ENCODE peak calls at places on chromosomes 6 and 20, in ten cellular contexts. P, B, F, J, U, X, Y, T, H and Z are unnamed samples.

GRCh38 chr6:129672345-129672691 is 37.7 kb downstream of the ARHGAP18 start:
- DNase-seq in P (no peak), B (no peak), F (peak), J (no peak), U (no peak), X (no peak), Y (no peak), T (peak), H (peak), Z (no peak)

GRCh38 chr6:154169193-154169847 is 130.3 kb downstream of the OPRM1 start:
- DNase-seq in P (no peak), B (no peak), F (peak), J (no peak), U (peak), X (peak), Y (no peak), T (peak), H (peak), Z (no peak)

GRCh38 chr6:75278474-75279077 is 6.0 kb downstream of the TMEM30A start:
- DNase-seq in P (no peak), B (no peak), F (no peak), J (no peak), U (peak), X (no peak), Y (no peak), T (no peak), H (no peak), Z (no peak)

GRCh38 chr20:1893721-1894470 is 1.3 kb upstream of the SIRPA start:
- DNase-seq in P (peak), B (no peak), F (peak), J (no peak), U (no peak), X (no peak), Y (peak), T (no peak), H (no peak), Z (no peak)

GRCh38 chr6:34386316-34387137 is 5.9 kb downstream of the NUDT3 start:
- DNase-seq in P (no peak), B (no peak), F (peak), J (peak), U (peak), X (no peak), Y (peak), T (peak), H (no peak), Z (no peak)

GRCh38 chr6:17268114-17268513 is 13.0 kb upstream of the RBM24 start:
- DNase-seq in P (no peak), B (no peak), F (peak), J (no peak), U (no peak), X (no peak), Y (peak), T (peak), H (no peak), Z (no peak)

GRCh38 chr20:40766790-40767529 is 77.9 kb upstream of the MAFB start:
- DNase-seq in P (no peak), B (no peak), F (no peak), J (no peak), U (no peak), X (no peak), Y (no peak), T (no peak), H (no peak), Z (no peak)

GRCh38 chr20:16491277-16491912 is 81.9 kb downstream of the KIF16B start:
- DNase-seq in P (no peak), B (no peak), F (no peak), J (peak), U (no peak), X (no peak), Y (peak), T (no peak), H (no peak), Z (no peak)

GRCh38 chr20:17735206-17735804 is 35.5 kb downstream of the BANF2 start:
- DNase-seq in P (no peak), B (no peak), F (peak), J (peak), U (peak), X (no peak), Y (peak), T (peak), H (no peak), Z (no peak)

GRCh38 chr6:52115891-52116604 is 28.6 kb upstream of the PKHD1 start:
- DNase-seq in P (no peak), B (no peak), F (no peak), J (no peak), U (no peak), X (no peak), Y (no peak), T (no peak), H (no peak), Z (no peak)

GRCh38 chr6:119077643-119078448 is 618 bp downstream of the FAM184A start:
- DNase-seq in P (no peak), B (no peak), F (peak), J (peak), U (peak), X (peak), Y (peak), T (peak), H (peak), Z (peak)

GRCh38 chr6:83199865-83200230 is 6.7 kb downstream of the RWDD2A start:
- DNase-seq in P (peak), B (no peak), F (peak), J (peak), U (peak), X (no peak), Y (peak), T (peak), H (no peak), Z (no peak)

GRCh38 chr6:138517635-138518034 is 18.3 kb upstream of the NHSL1 start:
- DNase-seq in P (peak), B (no peak), F (peak), J (peak), U (peak), X (peak), Y (peak), T (peak), H (peak), Z (no peak)

GRCh38 chr6:132400641-132401119 is 595 bp downstream of the MOXD1 start:
- DNase-seq in P (no peak), B (no peak), F (no peak), J (no peak), U (no peak), X (no peak), Y (peak), T (no peak), H (no peak), Z (no peak)

GRCh38 chr6:7805828-7806227 is 79.9 kb downstream of the BMP6 start:
- DNase-seq in P (no peak), B (no peak), F (no peak), J (peak), U (peak), X (no peak), Y (peak), T (peak), H (no peak), Z (no peak)

GRCh38 chr6:24768361-24768760 is 6.4 kb upstream of the GMNN start:
- DNase-seq in P (no peak), B (no peak), F (peak), J (peak), U (no peak), X (no peak), Y (peak), T (peak), H (no peak), Z (no peak)

GRCh38 chr20:31260326-31260932 is 3.0 kb downstream of the DEFB115 start:
- DNase-seq in P (no peak), B (no peak), F (no peak), J (no peak), U (peak), X (no peak), Y (no peak), T (no peak), H (no peak), Z (no peak)

GRCh38 chr6:53347921-53348435 is 772 bp downstream of the ELOVL5 start:
- DNase-seq in P (peak), B (peak), F (peak), J (peak), U (peak), X (peak), Y (peak), T (peak), H (peak), Z (peak)

GRCh38 chr20:4812216-4812615 is 90.5 kb downstream of the PRND start:
- DNase-seq in P (no peak), B (no peak), F (no peak), J (no peak), U (no peak), X (no peak), Y (no peak), T (no peak), H (no peak), Z (no peak)

GRCh38 chr6:96626749-96627353 is 63.9 kb downstream of the FHL5 start:
- DNase-seq in P (no peak), B (peak), F (peak), J (peak), U (peak), X (no peak), Y (peak), T (peak), H (no peak), Z (no peak)

GRCh38 chr6:158536084-158536890 is 23.6 kb upstream of the TMEM181 start:
- DNase-seq in P (peak), B (no peak), F (peak), J (peak), U (peak), X (peak), Y (peak), T (peak), H (peak), Z (peak)

GRCh38 chr6:158042245-158042798 is 60.7 kb downstream of the SYNJ2 start:
- DNase-seq in P (peak), B (no peak), F (peak), J (peak), U (peak), X (no peak), Y (peak), T (peak), H (no peak), Z (no peak)

GRCh38 chr6:11236351-11236750 is 3.9 kb upstream of the NEDD9 start:
- DNase-seq in P (no peak), B (no peak), F (no peak), J (peak), U (no peak), X (peak), Y (no peak), T (peak), H (peak), Z (no peak)